ENCODE peak calls at places on chromosomes 16 and 17, in nine cellular contexts. V, Y, N, F, R, A, J, T and B are unnamed samples.

GRCh38 chr17:64025732-64026294 is 5.4 kb upstream of the ICAM2 start:
- DNase-seq in V (peak; percentile 79), Y (peak; percentile 84), N (peak; percentile 73), F (peak; percentile 69), R (peak; percentile 81), A (peak; percentile 72), J (peak; percentile 46), T (peak; percentile 87), B (peak; percentile 80)

GRCh38 chr16:4402439-4403132 is 13.8 kb downstream of the CORO7 start:
- DNase-seq in V (peak; percentile 94), Y (peak; percentile 35), N (peak; percentile 86), F (peak; percentile 82), R (peak; percentile 88), A (peak; percentile 92), J (peak; percentile 54), T (peak; percentile 75), B (peak; percentile 88)

GRCh38 chr16:85393674-85394510 is 219.2 kb upstream of the GSE1 start:
- DNase-seq in V (no peak), Y (no peak), N (peak; percentile 63), F (peak; percentile 57), R (peak; percentile 84), A (peak; percentile 84), J (no peak), T (peak; percentile 35), B (peak; percentile 73)

GRCh38 chr17:76373481-76373825 is 11.0 kb upstream of the SPHK1 start:
- DNase-seq in V (no peak), Y (no peak), N (no peak), F (no peak), R (no peak), A (no peak), J (no peak), T (no peak), B (no peak)

GRCh38 chr17:58335061-58335731 is 6.6 kb upstream of the TSPOAP1 start:
- DNase-seq in V (no peak), Y (no peak), N (no peak), F (no peak), R (no peak), A (no peak), J (no peak), T (peak; percentile 83), B (peak; percentile 43)

GRCh38 chr16:54602666-54603065 is 316.1 kb upstream of the IRX3 start:
- DNase-seq in V (no peak), Y (no peak), N (no peak), F (no peak), R (no peak), A (no peak), J (no peak), T (no peak), B (no peak)

GRCh38 chr17:48622857-48623256 is 3.3 kb downstream of the HOXB9 start:
- DNase-seq in V (no peak), Y (no peak), N (no peak), F (no peak), R (no peak), A (no peak), J (no peak), T (no peak), B (no peak)

GRCh38 chr17:4945176-4945943 is 3.0 kb downstream of the PFN1 start:
- DNase-seq in V (peak; percentile 92), Y (peak; percentile 82), N (peak; percentile 66), F (peak; percentile 82), R (peak; percentile 97), A (peak; percentile 59), J (peak; percentile 84), T (peak; percentile 90), B (peak; percentile 73)

GRCh38 chr17:1056761-1057160 is 59.8 kb downstream of the TIMM22 start:
- DNase-seq in V (no peak), Y (no peak), N (no peak), F (no peak), R (no peak), A (no peak), J (no peak), T (no peak), B (no peak)

GRCh38 chr17:50631908-50632571 is 2.6 kb upstream of the ABCC3 start:
- DNase-seq in V (peak; percentile 63), Y (no peak), N (no peak), F (no peak), R (no peak), A (no peak), J (no peak), T (no peak), B (no peak)

GRCh38 chr17:28503420-28503819 is 2.7 kb upstream of the FOXN1 start:
- DNase-seq in V (no peak), Y (no peak), N (no peak), F (no peak), R (no peak), A (no peak), J (no peak), T (no peak), B (no peak)

GRCh38 chr16:83245061-83245460 is 562.7 kb upstream of the HSBP1 start:
- DNase-seq in V (no peak), Y (no peak), N (no peak), F (no peak), R (no peak), A (no peak), J (no peak), T (no peak), B (no peak)

GRCh38 chr16:22188595-22189442 is 17.3 kb upstream of the EEF2K start:
- DNase-seq in V (peak; percentile 49), Y (peak; percentile 70), N (peak; percentile 76), F (peak; percentile 72), R (peak; percentile 75), A (peak; percentile 61), J (peak; percentile 48), T (peak; percentile 80), B (peak; percentile 66)

GRCh38 chr16:51538707-51539604 is 387.9 kb upstream of the SALL1 start:
- DNase-seq in V (peak; percentile 61), Y (no peak), N (no peak), F (no peak), R (peak; percentile 88), A (no peak), J (no peak), T (peak; percentile 16), B (no peak)

GRCh38 chr16:50271148-50272041 is 5.0 kb downstream of the ADCY7 start:
- DNase-seq in V (no peak), Y (no peak), N (no peak), F (peak; percentile 44), R (no peak), A (no peak), J (no peak), T (no peak), B (no peak)

GRCh38 chr16:89093602-89094251 is at the start of gene ACSF3:
- DNase-seq in V (peak; percentile 89), Y (no peak), N (peak; percentile 66), F (peak; percentile 66), R (peak; percentile 68), A (peak; percentile 68), J (peak; percentile 25), T (peak; percentile 40), B (peak; percentile 81)

GRCh38 chr16:81445143-81445922 is 725 bp downstream of the CMIP start:
- DNase-seq in V (peak; percentile 81), Y (no peak), N (peak; percentile 56), F (peak; percentile 62), R (peak; percentile 61), A (peak; percentile 69), J (no peak), T (peak; percentile 49), B (peak; percentile 73)

GRCh38 chr17:37698132-37698615 is 46.7 kb downstream of the HNF1B start:
- DNase-seq in V (peak; percentile 75), Y (peak; percentile 16), N (no peak), F (no peak), R (peak; percentile 58), A (no peak), J (no peak), T (no peak), B (no peak)

GRCh38 chr17:7575481-7575883 is 4.0 kb upstream of the CD68 start:
- DNase-seq in V (no peak), Y (no peak), N (no peak), F (no peak), R (no peak), A (no peak), J (no peak), T (no peak), B (no peak)

GRCh38 chr17:51751072-51751471 is 407.4 kb downstream of the CA10 start:
- DNase-seq in V (no peak), Y (no peak), N (no peak), F (no peak), R (no peak), A (no peak), J (no peak), T (no peak), B (no peak)

GRCh38 chr17:39996789-39997188 is 16.2 kb downstream of the PSMD3 start:
- DNase-seq in V (no peak), Y (no peak), N (no peak), F (peak; percentile 95), R (no peak), A (no peak), J (peak; percentile 22), T (peak; percentile 80), B (no peak)
- TF ChIP-seq POLR2A in V (no peak), Y (no peak), N (no peak), F (no peak), R (no peak), A (no peak), J (no peak), T (no peak), B (no peak)

GRCh38 chr16:28211758-28212531 is at the start of gene XPO6:
- DNase-seq in V (peak; percentile 84), Y (peak; percentile 80), N (peak; percentile 99), F (peak; percentile 98), R (peak; percentile 69), A (peak; percentile 99), J (peak; percentile 94), T (peak; percentile 94), B (peak; percentile 99)
- TF ChIP-seq POLR2A in V (peak; percentile 70), Y (no peak), N (peak; percentile 53), F (peak; percentile 84), R (peak; percentile 55), A (no peak), J (peak; percentile 88), T (peak; percentile 76), B (peak; percentile 79)

DNA sequence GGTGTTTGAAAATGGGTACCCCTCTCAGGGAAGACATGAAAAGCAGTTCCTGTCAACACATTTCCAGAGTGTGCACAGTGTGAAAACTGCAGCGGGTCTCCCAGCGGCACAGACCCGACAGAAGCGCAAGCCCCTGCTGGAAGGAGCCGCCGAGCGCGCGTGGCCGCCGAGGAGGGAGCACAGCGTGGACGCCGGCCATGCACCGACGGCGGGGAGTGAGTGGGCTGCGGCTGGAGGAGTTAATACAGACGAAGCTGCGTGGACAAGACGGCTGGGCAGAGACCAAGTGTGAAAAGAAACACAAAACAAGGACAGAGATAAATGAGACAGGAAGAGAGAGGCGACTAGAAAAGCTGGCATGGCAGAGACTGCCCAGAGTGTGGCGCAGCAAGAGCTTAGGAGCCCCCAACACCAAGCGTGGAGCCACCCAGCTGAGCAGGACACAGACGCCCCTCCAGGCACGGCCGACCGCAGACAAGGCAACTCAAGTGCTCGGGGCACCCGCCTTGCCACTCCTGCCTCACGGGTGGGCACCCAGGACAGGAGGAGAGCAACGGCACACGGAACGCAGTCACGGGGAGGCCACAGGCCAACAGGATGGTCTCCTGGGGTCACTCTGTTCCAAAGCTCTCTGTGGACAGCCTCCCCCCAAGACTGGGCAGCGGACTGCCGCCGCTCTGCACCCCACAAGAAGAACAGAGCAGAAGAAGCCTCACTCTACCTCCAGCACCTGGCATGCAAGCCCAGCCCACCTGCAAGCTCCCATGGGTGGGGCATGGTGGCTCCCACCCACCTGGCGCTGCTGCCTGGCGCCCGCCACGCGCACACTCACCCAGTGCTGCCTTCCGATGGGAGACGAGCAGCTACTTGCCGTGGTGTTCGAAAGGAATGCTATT is 16.6 kb downstream of the SLC16A3 start:
- DNase-seq in V (no peak), Y (no peak), N (no peak), F (no peak), R (no peak), A (no peak), J (no peak), T (no peak), B (no peak)
- TF ChIP-seq POLR2A in V (no peak), Y (no peak), N (no peak), F (no peak), R (no peak), A (no peak), J (no peak), T (no peak), B (no peak)

GRCh38 chr16:53511403-53512280 is 8.6 kb upstream of the AKTIP start:
- DNase-seq in V (no peak), Y (no peak), N (peak; percentile 63), F (peak; percentile 94), R (no peak), A (no peak), J (no peak), T (peak; percentile 9), B (no peak)
- TF ChIP-seq POLR2A in V (no peak), Y (no peak), N (no peak), F (peak; percentile 81), R (no peak), A (no peak), J (no peak), T (no peak), B (no peak)